ENCODE peak calls at places on chromosomes 13 and 19, in ten cellular contexts. V is amniotic stem cell; Z is HS-27A; A is LHCN-M2; E is lung; C is stimulated activated CD4-positive, alpha-beta T cell treated with anti-CD3 and anti-CD28 coated beads, TNF-alpha, amount 100 ng/mL, for 24 hours; I is HS-5; B is adrenal gland; W is NCI-H446 treated with DMSO at 0.1 percent for 48 hours; S is WTC11. Q is an unnamed sample.

GRCh38 chr13:48783181-48783630 is 129.5 kb downstream of the CYSLTR2 start:
- DNase-seq in V (no peak), Z (peak), A (peak), E (peak), C (no peak), I (peak), B (peak), W (no peak), S (no peak), Q (no peak)

GRCh38 chr19:36060430-36060829 is 5.7 kb downstream of the WDR62 start:
- DNase-seq in V (peak), Z (no peak), A (no peak), E (no peak), C (peak), I (no peak), B (peak), W (no peak), S (peak), Q (peak)

GRCh38 chr19:31049431-31049830 is 299.8 kb downstream of the TSHZ3 start:
- DNase-seq in V (no peak), Z (no peak), A (no peak), E (no peak), C (no peak), I (no peak), B (no peak), W (no peak), S (no peak), Q (no peak)

GRCh38 chr19:39544201-39544903 is 4.4 kb upstream of the EID2 start:
- DNase-seq in V (no peak), Z (no peak), A (peak), E (no peak), C (no peak), I (no peak), B (no peak), W (no peak), S (no peak), Q (no peak)

GRCh38 chr13:68199271-68199670 is 969.1 kb upstream of the PCDH9 start:
- DNase-seq in V (no peak), Z (no peak), A (no peak), E (no peak), C (no peak), I (no peak), B (no peak), W (no peak), S (no peak), Q (no peak)

GRCh38 chr13:50731400-50731799 is 112.1 kb downstream of the DLEU7 start:
- DNase-seq in V (peak), Z (no peak), A (peak), E (no peak), C (no peak), I (no peak), B (no peak), W (peak), S (no peak), Q (peak)

GRCh38 chr19:55973982-55974381 is 12.6 kb upstream of the NLRP5 start:
- DNase-seq in V (no peak), Z (no peak), A (no peak), E (no peak), C (no peak), I (no peak), B (no peak), W (no peak), S (no peak), Q (no peak)

GRCh38 chr19:11813801-11814706 is at the start of gene ZNF440:
- DNase-seq in V (peak), Z (peak), A (peak), E (peak), C (peak), I (peak), B (peak), W (peak), S (peak), Q (peak)

GRCh38 chr13:40331802-40332201 is 334.6 kb downstream of the FOXO1 start:
- DNase-seq in V (no peak), Z (no peak), A (no peak), E (no peak), C (no peak), I (no peak), B (no peak), W (no peak), S (no peak), Q (no peak)

GRCh38 chr19:11261902-11262839 is at the start of gene DOCK6:
- DNase-seq in V (no peak), Z (no peak), A (no peak), E (no peak), C (peak), I (no peak), B (peak), W (no peak), S (peak), Q (no peak)

GRCh38 chr13:43516401-43516826 is 270.4 kb downstream of the ENOX1 start:
- DNase-seq in V (no peak), Z (no peak), A (peak), E (no peak), C (no peak), I (no peak), B (peak), W (peak), S (no peak), Q (no peak)